ENCODE peak calls at places on chromosomes 3 and 15, in six cellular contexts. O is left lung, P is right lobe of liver, H is bronchial epithelial cell, Z is heart left ventricle, S is K562. V is an unnamed sample. For H3K27me3, the result is how much of the 10 kb centered on the place peaks cover.

GRCh38 chr15:77808581-77809198 is 176.0 kb upstream of the LINGO1 start:
- DNase-seq in O (no peak), P (no peak), H (no peak), Z (no peak), S (no peak), V (no peak)

GRCh38 chr3:65024148-65024547 is 336.3 kb upstream of the ADAMTS9 start:
- DNase-seq in O (no peak), P (no peak), H (no peak), Z (no peak), S (no peak), V (no peak)

GRCh38 chr15:82952156-82953081 is at the start of gene HOMER2:
- DNase-seq in O (no peak), P (peak), H (no peak), Z (peak), S (no peak), V (peak)

GRCh38 chr3:79670178-79670577 is 97.6 kb downstream of the ROBO1 start:
- DNase-seq in O (no peak), P (no peak), H (no peak), Z (no peak), S (no peak), V (no peak)

GRCh38 chr15:52362497-52362896 is 66.9 kb upstream of the MYO5C start:
- DNase-seq in O (no peak), P (no peak), H (peak), Z (no peak), S (no peak), V (no peak)

GRCh38 chr3:112074006-112074405 is 12.2 kb upstream of the C3orf52 start:
- DNase-seq in O (no peak), P (no peak), H (peak), Z (no peak), S (no peak), V (no peak)

GRCh38 chr3:69568926-69569325 is 170.3 kb upstream of the MITF start:
- DNase-seq in O (no peak), P (no peak), H (no peak), Z (no peak), S (no peak), V (no peak)

GRCh38 chr15:29098652-29099051 is 171.0 kb downstream of the NSMCE3 start:
- DNase-seq in O (no peak), P (no peak), H (no peak), Z (no peak), S (no peak), V (no peak)

GRCh38 chr15:71572452-71573053 is 237.8 kb upstream of the NR2E3 start:
- DNase-seq in O (peak), P (no peak), H (peak), Z (no peak), S (no peak), V (no peak)
- H3K27me3 ChIP-seq in O (under half), P (under half), H (under half), Z (under half), S (under half), V (under half)

GRCh38 chr15:58179741-58180381 is 41.7 kb downstream of the AQP9 start:
- DNase-seq in O (no peak), P (no peak), H (peak), Z (no peak), S (peak), V (no peak)

GRCh38 chr15:58182460-58183163 is 44.4 kb downstream of the AQP9 start:
- DNase-seq in O (peak), P (peak), H (peak), Z (peak), S (peak), V (peak)

GRCh38 chr15:58190419-58190818 is 52.2 kb downstream of the AQP9 start:
- DNase-seq in O (no peak), P (no peak), H (peak), Z (no peak), S (no peak), V (no peak)

GRCh38 chr15:58189148-58189811 is 51.1 kb downstream of the AQP9 start:
- DNase-seq in O (no peak), P (no peak), H (no peak), Z (no peak), S (peak), V (no peak)

DNA sequence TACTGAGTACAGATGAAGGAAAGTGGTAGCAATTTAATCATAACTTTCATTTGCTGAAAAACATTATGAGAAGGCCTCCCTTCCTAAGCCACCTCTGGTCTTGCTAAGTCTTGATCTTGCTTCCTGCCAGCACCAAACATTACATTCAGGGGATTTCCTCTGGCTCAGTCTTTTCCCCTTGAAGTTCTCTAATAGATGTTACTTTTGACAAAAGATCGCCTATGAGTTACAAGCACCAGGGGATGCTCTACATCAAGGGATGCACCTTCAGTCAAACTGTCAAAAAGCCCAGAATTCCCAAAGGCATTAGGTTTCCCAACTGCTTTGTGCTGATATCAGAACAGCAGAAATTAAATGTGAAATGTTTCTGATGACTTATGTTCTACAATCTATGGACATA is 47.3 kb downstream of the AQP9 start:
- DNase-seq in O (no peak), P (no peak), H (no peak), Z (no peak), S (no peak), V (no peak)
- TF ChIP-seq CTCF in O (no peak), P (no peak), H (peak), Z (no peak), S (peak), V (peak)

DNA sequence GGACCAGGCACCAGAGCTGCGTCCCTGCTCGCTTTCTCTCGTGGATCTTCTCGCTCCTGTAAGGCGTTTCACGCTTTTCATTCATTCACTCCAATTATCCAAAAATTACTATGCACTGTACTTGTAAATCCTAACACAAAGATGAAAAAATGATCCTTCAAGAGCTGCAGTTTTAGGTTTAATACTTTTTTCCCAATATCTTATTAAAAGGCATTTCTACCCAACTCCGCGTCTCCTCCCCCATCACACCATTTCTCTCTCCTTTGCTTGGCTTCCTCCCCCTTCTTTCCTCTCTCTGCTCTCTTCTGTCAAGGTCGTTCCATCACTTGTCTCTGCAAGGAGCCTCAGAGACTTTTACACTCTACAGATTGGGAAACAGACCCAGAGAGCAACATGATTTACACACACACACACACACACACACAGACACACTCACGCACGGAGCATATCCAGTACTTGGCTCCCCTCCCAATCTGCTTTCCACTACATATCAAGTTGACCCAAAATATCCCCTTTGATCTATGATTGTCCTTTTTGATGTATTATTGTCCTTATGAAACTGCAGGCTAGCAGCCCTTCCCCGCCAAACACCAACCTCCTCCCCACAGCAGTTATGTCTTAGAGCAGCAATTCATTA is 476 bp upstream of the CLDN1 start:
- DNase-seq in O (no peak), P (no peak), H (no peak), Z (no peak), S (no peak), V (no peak)
- H3K4me3 ChIP-seq in O (peak), P (peak), H (peak), Z (peak), S (no peak), V (no peak)

DNA sequence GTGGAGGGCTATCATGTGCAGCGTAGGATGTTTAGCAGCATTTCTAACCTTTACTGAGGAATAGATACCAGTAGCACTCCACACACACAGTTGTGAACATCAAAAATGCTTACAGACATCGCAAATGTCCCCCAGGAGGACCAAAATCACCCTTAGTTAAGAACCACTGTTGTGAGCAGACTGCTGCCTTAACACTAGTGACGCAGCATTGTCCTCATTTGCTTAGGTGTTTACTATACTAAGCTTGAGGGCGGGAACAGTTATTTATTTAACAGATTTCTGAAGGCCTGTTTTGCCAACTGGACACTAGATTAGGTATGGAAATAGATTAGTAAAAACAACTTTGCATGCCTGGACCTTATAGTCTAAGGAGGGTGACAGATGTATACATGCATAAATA is 2.3 kb downstream of the PPP2R3A start:
- DNase-seq in O (no peak), P (no peak), H (no peak), Z (no peak), S (no peak), V (no peak)
- H3K27me3 ChIP-seq in O (under half), P (under half), H (under half), Z (under half), S (under half), V (under half)

DNA sequence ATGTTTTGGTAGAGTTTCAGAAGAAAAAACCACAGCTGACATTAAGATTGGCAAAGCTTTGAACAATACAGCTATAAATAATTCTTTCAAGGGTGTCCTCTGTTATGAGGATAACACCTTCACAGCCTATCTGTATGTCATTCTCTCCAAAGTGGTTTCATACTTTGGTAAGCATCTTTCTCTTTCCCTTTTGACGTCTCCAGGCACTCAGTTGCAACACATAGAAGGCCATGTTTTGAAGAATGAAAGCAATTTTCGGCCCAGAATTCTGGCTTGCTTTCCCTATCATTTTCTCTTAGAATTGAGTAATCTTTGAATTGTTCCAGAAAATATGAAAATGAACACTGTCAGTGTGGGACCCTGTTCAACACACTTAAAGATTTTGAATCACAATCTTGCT is 200.0 kb upstream of the CBLB start:
- DNase-seq in O (no peak), P (no peak), H (no peak), Z (no peak), S (no peak), V (no peak)
- TF ChIP-seq CTCF in O (no peak), P (no peak), H (no peak), Z (no peak), S (no peak), V (no peak)

GRCh38 chr3:120678331-120678845 is 3.7 kb downstream of the HGD start:
- DNase-seq in O (peak), P (peak), H (peak), Z (peak), S (peak), V (peak)
- H3K4me3 ChIP-seq in O (no peak), P (peak), H (no peak), Z (peak), S (no peak), V (no peak)

GRCh38 chr15:43118829-43119228 is 13.0 kb upstream of the UBR1 start:
- DNase-seq in O (no peak), P (no peak), H (no peak), Z (no peak), S (no peak), V (no peak)
- H3K27me3 ChIP-seq in O (under half), P (under half), H (under half), Z (under half), S (under half), V (under half)

GRCh38 chr3:140859592-140860336 is 81.9 kb upstream of the SLC25A36 start:
- DNase-seq in O (no peak), P (no peak), H (no peak), Z (no peak), S (no peak), V (no peak)

GRCh38 chr3:140854961-140855360 is 86.7 kb upstream of the SLC25A36 start:
- DNase-seq in O (no peak), P (no peak), H (peak), Z (no peak), S (no peak), V (no peak)

GRCh38 chr3:140863481-140864084 is 78.1 kb upstream of the SLC25A36 start:
- DNase-seq in O (peak), P (no peak), H (peak), Z (peak), S (peak), V (peak)

GRCh38 chr3:140857993-140858392 is 83.6 kb upstream of the SLC25A36 start:
- DNase-seq in O (no peak), P (no peak), H (peak), Z (no peak), S (no peak), V (no peak)
- TF ChIP-seq CTCF in O (no peak), P (no peak), H (no peak), Z (no peak), S (no peak), V (no peak)

V was measured in BE2C.